ENCODE peak calls at places on chromosomes 5 and 9, in nine cellular contexts. One of them, this sample, is unnamed.

GRCh38 chr9:114484215-114484853 is 20.9 kb downstream of the WHRN start:
- ATAC-seq in WTC11: no peak
- ATAC-seq in pancreas: no peak
- ATAC-seq in GM23338: no peak
- ATAC-seq in right cardiac atrium: no peak
- ATAC-seq in stimulated activated naive B cell treated with anti-CD40 and anti-IgM and Interleukin-4, amounts not matched to agents 10 μg/mL and 1 μg/mL and 100 μg/mL, for 72 hours: no peak
- ATAC-seq in left lung: no peak
- ATAC-seq in sciatic nerve: no peak
- ATAC-seq in HepG2: no peak
- ATAC-seq in this sample: no peak

GRCh38 chr9:129225201-129225778 is 47.2 kb upstream of the IER5L start:
- ATAC-seq in WTC11: no peak
- ATAC-seq in right cardiac atrium: no peak
- ATAC-seq in stimulated activated naive B cell treated with anti-CD40 and anti-IgM and Interleukin-4, amounts not matched to agents 10 μg/mL and 1 μg/mL and 100 μg/mL, for 72 hours: no peak
- ATAC-seq in GM23338: no peak
- ATAC-seq in sciatic nerve: no peak
- ATAC-seq in left lung: no peak
- ATAC-seq in pancreas: no peak
- ATAC-seq in HepG2: no peak
- ATAC-seq in this sample: no peak

GRCh38 chr9:121883281-121884056 is 209.6 kb downstream of the TTLL11 start:
- ATAC-seq in pancreas: no peak
- ATAC-seq in right cardiac atrium: no peak
- ATAC-seq in GM23338: peak
- ATAC-seq in stimulated activated naive B cell treated with anti-CD40 and anti-IgM and Interleukin-4, amounts not matched to agents 10 μg/mL and 1 μg/mL and 100 μg/mL, for 72 hours: no peak
- ATAC-seq in WTC11: peak
- ATAC-seq in HepG2: no peak
- ATAC-seq in left lung: no peak
- ATAC-seq in sciatic nerve: no peak
- ATAC-seq in this sample: no peak

GRCh38 chr5:111628901-111629300 is 116.6 kb upstream of the STARD4 start:
- ATAC-seq in left lung: no peak
- ATAC-seq in HepG2: no peak
- ATAC-seq in sciatic nerve: peak
- ATAC-seq in right cardiac atrium: no peak
- ATAC-seq in WTC11: no peak
- ATAC-seq in pancreas: no peak
- ATAC-seq in GM23338: no peak
- ATAC-seq in stimulated activated naive B cell treated with anti-CD40 and anti-IgM and Interleukin-4, amounts not matched to agents 10 μg/mL and 1 μg/mL and 100 μg/mL, for 72 hours: no peak
- ATAC-seq in this sample: peak

GRCh38 chr9:78035369-78035993 is 3.9 kb upstream of the GNAQ start:
- ATAC-seq in HepG2: peak
- ATAC-seq in WTC11: no peak
- ATAC-seq in stimulated activated naive B cell treated with anti-CD40 and anti-IgM and Interleukin-4, amounts not matched to agents 10 μg/mL and 1 μg/mL and 100 μg/mL, for 72 hours: peak
- ATAC-seq in right cardiac atrium: peak
- ATAC-seq in left lung: peak
- ATAC-seq in GM23338: no peak
- ATAC-seq in sciatic nerve: peak
- ATAC-seq in pancreas: peak
- ATAC-seq in this sample: no peak

GRCh38 chr5:127136908-127137307 is 63.6 kb upstream of the C5orf63 start:
- ATAC-seq in left lung: no peak
- ATAC-seq in pancreas: no peak
- ATAC-seq in sciatic nerve: no peak
- ATAC-seq in HepG2: no peak
- ATAC-seq in stimulated activated naive B cell treated with anti-CD40 and anti-IgM and Interleukin-4, amounts not matched to agents 10 μg/mL and 1 μg/mL and 100 μg/mL, for 72 hours: peak
- ATAC-seq in right cardiac atrium: no peak
- ATAC-seq in WTC11: no peak
- ATAC-seq in GM23338: no peak
- ATAC-seq in this sample: no peak

GRCh38 chr9:127225747-127226646 is 38.6 kb upstream of the GARNL3 start:
- ATAC-seq in GM23338: no peak
- ATAC-seq in pancreas: no peak
- ATAC-seq in sciatic nerve: no peak
- ATAC-seq in left lung: no peak
- ATAC-seq in HepG2: no peak
- ATAC-seq in stimulated activated naive B cell treated with anti-CD40 and anti-IgM and Interleukin-4, amounts not matched to agents 10 μg/mL and 1 μg/mL and 100 μg/mL, for 72 hours: no peak
- ATAC-seq in right cardiac atrium: no peak
- ATAC-seq in WTC11: no peak
- ATAC-seq in this sample: no peak

GRCh38 chr5:164188733-164189148 is 683.3 kb downstream of the MAT2B start:
- ATAC-seq in WTC11: no peak
- ATAC-seq in sciatic nerve: no peak
- ATAC-seq in GM23338: no peak
- ATAC-seq in left lung: no peak
- ATAC-seq in stimulated activated naive B cell treated with anti-CD40 and anti-IgM and Interleukin-4, amounts not matched to agents 10 μg/mL and 1 μg/mL and 100 μg/mL, for 72 hours: no peak
- ATAC-seq in right cardiac atrium: peak
- ATAC-seq in pancreas: peak
- ATAC-seq in HepG2: no peak
- ATAC-seq in this sample: no peak

GRCh38 chr5:103487822-103488493 is 74.6 kb downstream of the NUDT12 start:
- ATAC-seq in left lung: no peak
- ATAC-seq in pancreas: no peak
- ATAC-seq in stimulated activated naive B cell treated with anti-CD40 and anti-IgM and Interleukin-4, amounts not matched to agents 10 μg/mL and 1 μg/mL and 100 μg/mL, for 72 hours: peak
- ATAC-seq in HepG2: no peak
- ATAC-seq in WTC11: no peak
- ATAC-seq in sciatic nerve: no peak
- ATAC-seq in GM23338: no peak
- ATAC-seq in right cardiac atrium: no peak
- ATAC-seq in this sample: no peak

GRCh38 chr5:150443242-150444075 is 6.1 kb downstream of the RPS14 start:
- ATAC-seq in stimulated activated naive B cell treated with anti-CD40 and anti-IgM and Interleukin-4, amounts not matched to agents 10 μg/mL and 1 μg/mL and 100 μg/mL, for 72 hours: peak
- ATAC-seq in right cardiac atrium: no peak
- ATAC-seq in sciatic nerve: no peak
- ATAC-seq in WTC11: peak
- ATAC-seq in GM23338: peak
- ATAC-seq in HepG2: peak
- ATAC-seq in left lung: no peak
- ATAC-seq in pancreas: peak
- ATAC-seq in this sample: no peak

GRCh38 chr5:96067902-96068614 is 106.4 kb upstream of the ELL2 start:
- ATAC-seq in HepG2: no peak
- ATAC-seq in left lung: peak
- ATAC-seq in sciatic nerve: no peak
- ATAC-seq in pancreas: peak
- ATAC-seq in GM23338: no peak
- ATAC-seq in WTC11: no peak
- ATAC-seq in right cardiac atrium: no peak
- ATAC-seq in stimulated activated naive B cell treated with anti-CD40 and anti-IgM and Interleukin-4, amounts not matched to agents 10 μg/mL and 1 μg/mL and 100 μg/mL, for 72 hours: peak
- ATAC-seq in this sample: no peak

GRCh38 chr9:1083325-1083913 is 33.3 kb downstream of the DMRT2 start:
- ATAC-seq in stimulated activated naive B cell treated with anti-CD40 and anti-IgM and Interleukin-4, amounts not matched to agents 10 μg/mL and 1 μg/mL and 100 μg/mL, for 72 hours: no peak
- ATAC-seq in left lung: peak
- ATAC-seq in HepG2: peak
- ATAC-seq in WTC11: peak
- ATAC-seq in sciatic nerve: peak
- ATAC-seq in pancreas: peak
- ATAC-seq in GM23338: peak
- ATAC-seq in right cardiac atrium: peak
- ATAC-seq in this sample: no peak

GRCh38 chr5:91059409-91059808 is 323.7 kb downstream of the ARRDC3 start:
- ATAC-seq in HepG2: no peak
- ATAC-seq in GM23338: no peak
- ATAC-seq in pancreas: no peak
- ATAC-seq in stimulated activated naive B cell treated with anti-CD40 and anti-IgM and Interleukin-4, amounts not matched to agents 10 μg/mL and 1 μg/mL and 100 μg/mL, for 72 hours: peak
- ATAC-seq in WTC11: no peak
- ATAC-seq in sciatic nerve: no peak
- ATAC-seq in left lung: peak
- ATAC-seq in right cardiac atrium: no peak
- ATAC-seq in this sample: no peak

This sample was measured in gastroesophageal sphincter.